ENCODE peak calls at places on chromosomes 1 and 21, in five cellular contexts. O is pancreas, B is heart left ventricle, H is mammary epithelial cell, M is PC-3. C is an unnamed sample.

GRCh38 chr21:36773111-36773510 is 74.2 kb downstream of the SIM2 start:
- DNase-seq in O (peak; percentile 96), B (peak; percentile 91), H (peak; percentile 84), M (peak; percentile 82), C (peak; percentile 74)

GRCh38 chr1:25238046-25238445 is 5.7 kb upstream of the SYF2 start:
- DNase-seq in O (no peak), B (no peak), H (no peak), M (no peak), C (no peak)

GRCh38 chr1:85200870-85201339 is at the start of gene SYDE2:
- DNase-seq in O (peak; percentile 85), B (peak; percentile 85), H (peak; percentile 71), M (peak; percentile 84), C (peak; percentile 30)

GRCh38 chr1:65459397-65459768 is 38.9 kb downstream of the LEPR start:
- DNase-seq in O (no peak), B (no peak), H (peak; percentile 44), M (peak; percentile 65), C (peak; percentile 44)

GRCh38 chr1:54421101-54421504 is 14.9 kb upstream of the SSBP3 start:
- DNase-seq in O (peak; percentile 82), B (no peak), H (peak; percentile 80), M (peak; percentile 50), C (peak; percentile 64)

GRCh38 chr1:16918371-16918770 is 3.4 kb upstream of the CROCC start:
- DNase-seq in O (no peak), B (no peak), H (no peak), M (no peak), C (no peak)

GRCh38 chr1:29673669-29674624 is 437.6 kb downstream of the PTPRU start:
- DNase-seq in O (no peak), B (no peak), H (peak; percentile 54), M (peak; percentile 27), C (peak; percentile 48)

GRCh38 chr1:174224641-174225040 is 65.3 kb downstream of the RABGAP1L start:
- DNase-seq in O (no peak), B (no peak), H (no peak), M (no peak), C (no peak)

GRCh38 chr1:14441302-14441741 is 157.2 kb upstream of the KAZN start:
- DNase-seq in O (no peak), B (no peak), H (peak; percentile 17), M (peak; percentile 98), C (no peak)

GRCh38 chr1:232422098-232422497 is 207.8 kb downstream of the SIPA1L2 start:
- DNase-seq in O (no peak), B (no peak), H (peak; percentile 59), M (peak; percentile 92), C (peak; percentile 81)

GRCh38 chr1:190602325-190602724 is 124.7 kb upstream of the BRINP3 start:
- DNase-seq in O (no peak), B (no peak), H (no peak), M (no peak), C (no peak)

GRCh38 chr1:162222019-162222418 is 152.5 kb downstream of the NOS1AP start:
- DNase-seq in O (no peak), B (no peak), H (no peak), M (no peak), C (no peak)

GRCh38 chr1:151853411-151853930 is at the start of gene THEM5:
- DNase-seq in O (no peak), B (no peak), H (no peak), M (no peak), C (no peak)

GRCh38 chr1:215056584-215056983 is 26.0 kb upstream of the KCNK2 start:
- DNase-seq in O (no peak), B (no peak), H (peak; percentile 42), M (peak; percentile 28), C (peak; percentile 45)

GRCh38 chr21:46097826-46098286 is at the start of gene COL6A2:
- DNase-seq in O (peak; percentile 33), B (peak; percentile 67), H (no peak), M (peak; percentile 75), C (no peak)

GRCh38 chr21:46100426-46100825 is 2.5 kb downstream of the COL6A2 start:
- DNase-seq in O (no peak), B (no peak), H (no peak), M (peak; percentile 65), C (no peak)

GRCh38 chr21:46098303-46099141 is 610 bp downstream of the COL6A2 start:
- DNase-seq in O (peak; percentile 7), B (no peak), H (no peak), M (no peak), C (no peak)

GRCh38 chr21:46100020-46100419 is 2.1 kb downstream of the COL6A2 start:
- DNase-seq in O (no peak), B (no peak), H (no peak), M (no peak), C (no peak)

GRCh38 chr21:46099476-46099875 is 1.6 kb downstream of the COL6A2 start:
- DNase-seq in O (peak; percentile 6), B (peak; percentile 56), H (no peak), M (peak; percentile 57), C (no peak)
- TF ChIP-seq CTCF in O (no peak), B (no peak), H (no peak), M (no peak), C (no peak)

GRCh38 chr1:207463571-207463970 is 9.4 kb downstream of the CR2 start:
- DNase-seq in O (no peak), B (no peak), H (no peak), M (no peak), C (no peak)
- H3K36me3 ChIP-seq in O (no peaks in the 10 kb centered on the region), B (no peaks in the 10 kb centered on the region), H (no peaks in the 10 kb centered on the region), M (no peaks in the 10 kb centered on the region), C (no peaks in the 10 kb centered on the region)

DNA sequence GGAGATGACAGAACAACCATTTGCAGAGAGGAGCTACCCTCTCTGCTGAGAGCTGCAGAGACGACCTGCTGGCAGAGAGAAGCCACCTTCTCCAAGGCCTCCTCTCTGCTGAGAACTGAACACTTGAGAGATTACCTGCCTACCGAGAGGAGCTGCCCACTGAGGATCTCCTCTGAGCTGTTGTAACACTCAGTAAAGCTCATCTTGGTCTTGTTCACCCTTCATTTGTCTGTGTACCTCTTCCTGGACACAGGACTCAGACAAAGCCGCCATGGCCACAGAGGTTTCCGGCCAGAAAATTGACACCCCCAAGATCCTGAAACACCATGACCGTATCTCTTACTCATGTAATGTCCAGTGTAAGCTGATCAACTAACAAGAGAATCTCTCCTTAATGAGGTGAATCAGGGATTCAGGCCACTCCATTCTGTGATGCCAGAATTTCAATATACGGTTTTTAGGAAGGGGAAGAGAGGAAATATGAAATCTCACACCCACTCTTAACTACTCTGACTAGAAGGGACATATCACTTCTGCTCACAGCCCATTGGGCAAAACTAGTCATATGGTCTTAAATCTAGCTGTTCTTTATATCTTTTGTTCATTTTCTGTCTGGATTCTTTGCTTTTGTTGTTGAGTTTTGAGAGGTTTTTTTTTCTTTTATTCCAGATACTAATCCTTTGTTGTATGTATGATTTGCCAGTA is 83.8 kb downstream of the RHOU start:
- DNase-seq in O (no peak), B (no peak), H (no peak), M (no peak), C (no peak)
- H3K27me3 ChIP-seq in O (no peaks in the 10 kb centered on the region), B (no peaks in the 10 kb centered on the region), H (peaks cover 5% of the 10 kb centered on the region), M (peaks cover 81% of the 10 kb centered on the region), C (peaks cover 4% of the 10 kb centered on the region)

DNA sequence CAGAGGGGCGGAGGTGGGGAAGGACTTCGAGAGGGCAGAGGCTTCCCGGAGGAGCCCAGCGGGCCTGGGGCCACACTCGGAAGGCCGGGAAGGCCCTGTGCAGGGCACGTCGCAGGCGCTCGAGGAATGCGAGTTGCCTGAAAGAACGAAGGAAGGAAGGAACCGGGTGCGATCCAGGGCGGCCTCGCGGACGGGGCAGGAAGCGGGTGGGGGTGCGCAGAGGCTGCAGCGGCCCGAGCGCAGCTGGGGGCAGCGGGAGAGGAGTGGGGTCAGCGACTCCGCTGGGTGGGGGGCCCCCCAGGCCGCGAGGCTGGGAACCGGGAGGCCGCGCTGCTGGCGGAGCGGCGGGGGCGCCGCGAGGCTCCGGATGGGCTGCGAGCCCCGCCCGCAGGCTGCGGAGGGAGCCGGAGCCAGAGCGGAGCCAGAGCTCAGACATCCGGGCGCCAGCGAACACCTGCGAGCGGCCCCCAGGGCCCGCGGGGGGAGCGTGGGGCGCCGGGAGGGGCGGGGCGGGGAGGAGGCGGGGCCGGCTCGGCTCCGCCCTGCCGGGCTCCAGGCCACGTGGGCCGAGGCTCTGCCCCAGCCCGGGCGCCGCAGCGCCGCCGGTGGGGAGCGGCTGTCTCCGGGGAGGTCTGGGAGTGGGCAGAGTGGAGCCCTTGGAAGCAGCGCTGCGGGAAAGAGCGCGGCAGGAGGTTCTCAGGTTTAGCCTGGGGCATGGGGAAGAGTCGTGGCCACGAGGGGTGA is 4.6 kb downstream of the ID3 start:
- DNase-seq in O (peak; percentile 90), B (peak; percentile 92), H (peak; percentile 83), M (peak; percentile 91), C (peak; percentile 62)
- TF ChIP-seq CTCF in O (no peak), B (peak; percentile 44), H (no peak), M (peak; percentile 9), C (peak; percentile 46)

DNA sequence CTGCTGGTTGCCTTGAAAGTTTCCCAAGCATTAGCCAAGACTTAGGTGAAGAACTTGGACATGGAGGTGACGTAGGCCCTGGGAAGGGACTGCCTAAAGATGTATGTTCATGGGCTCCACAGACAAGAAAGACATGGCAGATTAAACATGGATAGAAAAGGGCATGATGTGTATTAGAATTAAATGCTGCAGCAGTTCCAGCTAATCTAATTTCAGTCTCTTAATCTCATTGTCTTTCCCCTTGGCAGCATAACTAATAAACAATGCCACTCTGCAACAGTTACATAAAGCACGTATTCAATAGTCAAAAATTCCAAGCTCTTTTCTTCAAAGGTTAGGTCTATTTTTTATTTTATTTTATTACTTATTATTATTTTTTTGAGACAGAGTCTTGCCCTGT is 251.6 kb downstream of the KIF26B start:
- DNase-seq in O (no peak), B (no peak), H (no peak), M (no peak), C (no peak)
- H3K36me3 ChIP-seq in O (no peaks in the 10 kb centered on the region), B (no peaks in the 10 kb centered on the region), H (no peaks in the 10 kb centered on the region), M (no peaks in the 10 kb centered on the region), C (no peaks in the 10 kb centered on the region)

C was measured in bronchial epithelial cell.